ENCODE peak calls at places on chromosome 4, in six cellular contexts. D, F, I, Y, Q and M are unnamed samples.

GRCh38 chr4:82431026-82431745 is 796 bp downstream of the ENOPH1 start:
- DNase-seq in Y (peak; percentile 39), I (peak; percentile 34), Q (peak; percentile 54), F (peak; percentile 29), D (no peak), M (peak; percentile 65)

GRCh38 chr4:102761478-102761790 is 666 bp upstream of the MANBA start:
- DNase-seq in D (no peak), I (no peak), Q (no peak), Y (peak; percentile 2), F (no peak), M (no peak)

GRCh38 chr4:100306018-100306417 is 115.8 kb upstream of the DDIT4L start:
- DNase-seq in Q (no peak), Y (peak; percentile 47), D (no peak), F (no peak), I (no peak), M (no peak)

GRCh38 chr4:62644372-62644771 is 1444.2 kb downstream of the ADGRL3 start:
- DNase-seq in I (no peak), F (no peak), Y (no peak), Q (no peak), D (no peak), M (no peak)

GRCh38 chr4:140359571-140360427 is 13.6 kb upstream of the SCOC start:
- DNase-seq in Y (peak; percentile 81), D (no peak), Q (peak; percentile 75), I (peak; percentile 81), F (peak; percentile 67), M (peak; percentile 90)

GRCh38 chr4:117777721-117778120 is 256.6 kb upstream of the NDST3 start:
- DNase-seq in F (no peak), Y (no peak), D (no peak), I (no peak), Q (no peak), M (no peak)

GRCh38 chr4:5796976-5797375 is 86.0 kb downstream of the EVC start:
- DNase-seq in D (no peak), Y (no peak), I (no peak), F (no peak), Q (no peak), M (no peak)

GRCh38 chr4:96347582-96347981 is 507.7 kb downstream of the PDHA2 start:
- DNase-seq in F (no peak), Q (no peak), D (no peak), I (no peak), Y (no peak), M (no peak)

GRCh38 chr4:87188932-87189331 is 31.5 kb downstream of the KLHL8 start:
- DNase-seq in Q (no peak), I (no peak), Y (no peak), D (no peak), F (no peak), M (no peak)

GRCh38 chr4:184848510-184848909 is 22.7 kb upstream of the ACSL1 start:
- DNase-seq in D (no peak), I (no peak), F (no peak), Q (no peak), Y (no peak), M (no peak)
- TF ChIP-seq POLR2A in D (no peak), I (no peak), F (no peak), Q (no peak), Y (no peak), M (no peak)

DNA sequence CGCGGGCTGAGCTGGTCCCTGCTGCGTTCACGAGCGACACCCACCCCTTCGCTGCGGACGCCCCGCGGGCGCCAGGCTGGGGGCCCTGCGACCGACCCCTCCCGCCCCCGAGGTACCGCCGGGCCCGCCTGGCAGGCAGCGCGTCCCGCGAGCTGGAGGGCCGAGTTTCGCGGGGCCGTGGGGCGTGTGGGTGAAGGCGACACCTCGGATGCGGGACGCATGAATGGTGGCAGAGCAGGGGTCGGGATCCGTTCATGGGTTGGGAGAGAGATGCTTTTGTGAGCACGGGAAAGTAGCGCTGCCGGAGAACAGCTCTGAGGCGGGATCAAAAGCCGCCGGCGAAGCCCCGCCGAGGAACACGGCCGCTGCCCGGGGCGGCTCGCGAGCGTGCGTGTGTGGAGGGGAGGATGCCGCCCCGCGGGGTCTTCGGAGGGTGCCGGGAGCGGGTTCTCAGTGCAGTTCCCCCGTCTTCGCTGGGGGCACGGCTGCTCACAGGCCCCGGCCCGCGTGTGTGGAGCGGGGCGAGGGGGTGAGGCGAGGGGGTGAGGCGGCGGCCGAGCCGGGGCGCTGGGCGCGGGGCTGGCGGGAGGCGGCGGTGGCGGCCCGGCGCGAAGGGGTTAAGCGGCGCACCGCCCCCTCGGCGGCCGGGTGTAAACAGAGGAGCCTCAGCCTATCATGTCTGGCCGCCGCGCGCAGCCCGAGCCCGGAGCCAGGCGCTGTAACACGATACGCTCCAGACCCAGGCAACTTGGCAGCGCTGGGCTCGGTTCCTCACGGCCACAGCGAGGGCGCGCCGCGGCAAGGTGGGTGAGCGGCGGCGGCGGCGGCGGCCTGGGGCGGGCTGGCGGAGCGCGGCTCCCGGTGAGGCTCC is 205.3 kb downstream of the TENM3 start:
- DNase-seq in D (no peak), F (peak; percentile 83), Q (peak; percentile 28), Y (peak; percentile 93), I (peak; percentile 93), M (peak; percentile 98)
- TF ChIP-seq POLR2A in D (no peak), F (no peak), Q (no peak), Y (peak; percentile 61), I (peak; percentile 62), M (peak; percentile 57)

GRCh38 chr4:120921456-120922389 is 803 bp downstream of the PRDM5 start:
- DNase-seq in Y (peak; percentile 68), F (peak; percentile 25), D (no peak), Q (no peak), I (peak; percentile 75), M (peak; percentile 68)
- TF ChIP-seq POLR2A in Y (peak; percentile 71), F (no peak), D (no peak), Q (no peak), I (no peak), M (peak; percentile 78)

GRCh38 chr4:186191266-186192067 is at the start of gene CYP4V2:
- DNase-seq in Y (peak; percentile 72), D (peak; percentile 48), I (peak; percentile 87), F (peak; percentile 30), Q (peak; percentile 83), M (peak; percentile 78)
- TF ChIP-seq POLR2A in Y (no peak), D (peak; percentile 83), I (peak; percentile 57), F (peak; percentile 43), Q (peak; percentile 77), M (peak; percentile 84)